ENCODE peak calls at places on chromosomes 4 and X, in nine cellular contexts. J is endothelial cell of umbilical vein, Z is mammary epithelial cell, Q is transverse colon, D is suprapubic skin, Y is prostate gland, F is breast epithelium, S is astrocyte, V is cardiac muscle cell. B is an unnamed sample.
A peak's percentile ranks its signal among the peaks of the same experiment; 100 is the strongest.

GRCh38 chrX:43836435-43837184 is 45.6 kb downstream of the MAOB start:
- DNase-seq in J (peak; percentile 35), Z (peak; percentile 14), Q (no peak), D (no peak), Y (no peak), F (no peak), S (peak; percentile 7), V (peak; percentile 26), B (no peak)

GRCh38 chr4:85102606-85103005 is 136.1 kb upstream of the WDFY3 start:
- DNase-seq in J (no peak), Z (no peak), Q (no peak), D (no peak), Y (no peak), F (no peak), S (no peak), V (no peak), B (no peak)

GRCh38 chr4:128521156-128521555 is 233.5 kb upstream of the PGRMC2 start:
- DNase-seq in J (peak; percentile 89), Z (no peak), Q (no peak), D (no peak), Y (no peak), F (no peak), S (peak; percentile 74), V (no peak), B (no peak)

GRCh38 chrX:111262086-111262485 is 8.2 kb downstream of the CAPN6 start:
- DNase-seq in J (no peak), Z (no peak), Q (no peak), D (no peak), Y (no peak), F (no peak), S (peak; percentile 5), V (no peak), B (no peak)

GRCh38 chrX:129701624-129702069 is 37.1 kb upstream of the XPNPEP2 start:
- DNase-seq in J (no peak), Z (no peak), Q (peak; percentile 15), D (peak; percentile 84), Y (no peak), F (peak; percentile 23), S (peak; percentile 51), V (no peak), B (no peak)

GRCh38 chr4:151745727-151746231 is 15.0 kb downstream of the GATB start:
- DNase-seq in J (no peak), Z (no peak), Q (no peak), D (no peak), Y (no peak), F (no peak), S (peak; percentile 6), V (no peak), B (no peak)

GRCh38 chr4:19575959-19576358 is 675.7 kb upstream of the SLIT2 start:
- DNase-seq in J (peak; percentile 64), Z (no peak), Q (no peak), D (no peak), Y (no peak), F (no peak), S (no peak), V (no peak), B (no peak)

GRCh38 chr4:13580018-13580417 is 35.7 kb upstream of the NKX3-2 start:
- DNase-seq in J (no peak), Z (no peak), Q (no peak), D (no peak), Y (no peak), F (no peak), S (no peak), V (no peak), B (no peak)

GRCh38 chr4:44927361-44928061 is 201.2 kb upstream of the GNPDA2 start:
- DNase-seq in J (peak; percentile 2), Z (peak; percentile 39), Q (no peak), D (no peak), Y (no peak), F (no peak), S (peak; percentile 1), V (peak; percentile 63), B (no peak)

GRCh38 chr4:14650127-14650526 is 352.2 kb upstream of the CPEB2 start:
- DNase-seq in J (no peak), Z (peak; percentile 6), Q (no peak), D (no peak), Y (no peak), F (no peak), S (no peak), V (peak; percentile 58), B (no peak)

GRCh38 chr4:139721789-139722188 is 56.2 kb downstream of the MGST2 start:
- DNase-seq in J (no peak), Z (no peak), Q (no peak), D (no peak), Y (no peak), F (no peak), S (no peak), V (no peak), B (no peak)

GRCh38 chr4:8081621-8082516 is 76.7 kb downstream of the ABLIM2 start:
- DNase-seq in J (no peak), Z (no peak), Q (no peak), D (no peak), Y (no peak), F (no peak), S (no peak), V (no peak), B (no peak)

GRCh38 chr4:6561173-6561516 is 13.8 kb upstream of the MAN2B2 start:
- DNase-seq in J (no peak), Z (no peak), Q (no peak), D (no peak), Y (no peak), F (no peak), S (no peak), V (no peak), B (no peak)

GRCh38 chrX:153708415-153708814 is 15.8 kb downstream of the BCAP31 start:
- DNase-seq in J (peak; percentile 77), Z (peak; percentile 89), Q (peak; percentile 81), D (peak; percentile 85), Y (peak; percentile 64), F (peak; percentile 61), S (peak; percentile 74), V (peak; percentile 70), B (no peak)

GRCh38 chr4:41384992-41385391 is 128.3 kb downstream of the UCHL1 start:
- DNase-seq in J (peak; percentile 99), Z (no peak), Q (peak; percentile 77), D (no peak), Y (peak; percentile 26), F (peak; percentile 39), S (no peak), V (no peak), B (no peak)

GRCh38 chr4:74656596-74656995 is 137.7 kb downstream of the BTC start:
- DNase-seq in J (no peak), Z (no peak), Q (no peak), D (no peak), Y (no peak), F (no peak), S (no peak), V (no peak), B (no peak)
- H3K4me1 ChIP-seq in J (peaks cover 9% of the 10 kb centered on the region), Z (peaks cover 28% of the 10 kb centered on the region), Q (no peaks in the 10 kb centered on the region), D (peaks cover 6% of the 10 kb centered on the region), Y (no peaks in the 10 kb centered on the region), F (no peaks in the 10 kb centered on the region), S (peaks cover 9% of the 10 kb centered on the region), V (no peaks in the 10 kb centered on the region), B (no peaks in the 10 kb centered on the region)

GRCh38 chrX:140661657-140662056 is 47.9 kb upstream of the LINC00632 start:
- DNase-seq in J (no peak), Z (no peak), Q (no peak), D (no peak), Y (no peak), F (no peak), S (no peak), V (no peak), B (no peak)
- TF ChIP-seq CTCF in J (no peak), Z (no peak), Q (no peak), D (no peak), Y (no peak), F (no peak), S (peak; percentile 25), V (no peak), B (no peak)

DNA sequence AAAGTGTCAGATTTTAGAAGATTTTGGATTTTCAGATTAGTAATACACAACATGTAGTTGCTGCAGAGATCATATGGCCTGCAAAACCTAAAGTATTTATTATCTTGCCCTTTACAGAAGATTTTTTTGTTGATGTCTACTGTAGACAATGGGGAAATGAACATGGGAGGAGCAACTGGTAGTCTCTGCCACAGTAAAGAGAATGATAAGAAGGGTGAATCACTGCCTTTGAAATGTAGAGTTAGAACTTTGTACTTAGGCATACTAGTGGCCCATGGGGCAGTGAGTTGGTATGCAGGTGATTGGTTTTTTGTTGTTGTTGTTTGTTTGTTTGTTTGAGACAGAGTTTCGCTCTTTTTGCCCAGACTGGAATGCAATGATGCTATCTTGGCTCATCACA is 50.1 kb downstream of the GAB1 start:
- DNase-seq in J (no peak), Z (no peak), Q (no peak), D (no peak), Y (no peak), F (no peak), S (no peak), V (no peak), B (no peak)
- H3K4me1 ChIP-seq in J (peaks cover 14% of the 10 kb centered on the region), Z (peaks cover 29% of the 10 kb centered on the region), Q (peaks cover 50% of the 10 kb centered on the region), D (peaks cover 46% of the 10 kb centered on the region), Y (no peaks in the 10 kb centered on the region), F (peaks cover 5% of the 10 kb centered on the region), S (peaks cover 17% of the 10 kb centered on the region), V (peaks cover 44% of the 10 kb centered on the region), B (no peaks in the 10 kb centered on the region)

GRCh38 chr4:93786149-93786548 is 42.4 kb upstream of the ATOH1 start:
- DNase-seq in J (no peak), Z (no peak), Q (no peak), D (no peak), Y (no peak), F (no peak), S (no peak), V (no peak), B (no peak)

GRCh38 chr4:93791570-93792195 is 36.9 kb upstream of the ATOH1 start:
- DNase-seq in J (peak; percentile 41), Z (peak; percentile 26), Q (peak; percentile 64), D (no peak), Y (peak; percentile 32), F (no peak), S (peak; percentile 7), V (peak; percentile 84), B (no peak)

GRCh38 chr4:93788712-93789111 is 39.8 kb upstream of the ATOH1 start:
- DNase-seq in J (peak; percentile 22), Z (peak; percentile 12), Q (no peak), D (no peak), Y (no peak), F (no peak), S (no peak), V (peak; percentile 42), B (no peak)
- TF ChIP-seq CTCF in J (peak; percentile 40), Z (peak; percentile 54), Q (no peak), D (no peak), Y (no peak), F (no peak), S (peak; percentile 55), V (peak; percentile 41), B (no peak)

DNA sequence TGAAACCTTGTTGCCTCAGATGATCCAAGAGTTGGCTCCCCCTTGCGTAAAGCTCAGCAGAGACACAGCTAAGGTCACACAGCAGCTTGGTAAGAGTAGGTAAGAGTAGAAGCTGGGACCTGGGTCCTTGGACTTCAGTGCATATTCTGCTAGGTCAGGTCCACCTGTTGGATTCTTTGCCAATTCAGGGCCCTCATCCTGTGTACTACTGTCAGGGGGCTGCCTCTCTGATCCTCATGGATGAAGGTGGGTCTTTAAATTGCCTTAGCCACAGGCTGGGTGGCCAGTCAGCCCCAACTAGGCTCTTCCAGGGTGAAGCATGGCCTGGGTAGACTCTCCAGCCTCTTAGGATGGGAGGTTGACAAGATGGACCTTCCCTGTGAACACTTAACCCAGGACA is 155.8 kb downstream of the AMMECR1 start:
- DNase-seq in J (no peak), Z (no peak), Q (no peak), D (no peak), Y (no peak), F (no peak), S (no peak), V (no peak), B (no peak)
- H3K4me1 ChIP-seq in J (peaks cover 10% of the 10 kb centered on the region), Z (peaks cover 14% of the 10 kb centered on the region), Q (no peaks in the 10 kb centered on the region), D (peaks cover 6% of the 10 kb centered on the region), Y (no peaks in the 10 kb centered on the region), F (no peaks in the 10 kb centered on the region), S (peaks cover 6% of the 10 kb centered on the region), V (no peaks in the 10 kb centered on the region), B (no peaks in the 10 kb centered on the region)